ENCODE peak calls at places on chromosomes 11 and 22, in ten cellular contexts. U is CD4-positive, alpha-beta memory T cell; N is adrenal gland; V is neural progenitor cell; S is RWPE1; L is heart right ventricle; M is heart left ventricle; C is testis; J is tibial nerve; O is body of pancreas. A is an unnamed sample.

GRCh38 chr22:43953988-43954771 is 1.1 kb upstream of the SAMM50 start:
- DNase-seq in U (no peak), N (no peak), V (no peak), S (no peak), L (no peak), M (no peak), C (no peak), J (no peak), O (no peak), A (no peak)

GRCh38 chr11:110168404-110168803 is 75.2 kb downstream of the ZC3H12C start:
- DNase-seq in U (no peak), N (no peak), V (no peak), S (no peak), L (no peak), M (no peak), C (no peak), J (no peak), O (no peak), A (no peak)

GRCh38 chr11:2671748-2672147 is 28.0 kb downstream of the KCNQ1OT1 start:
- DNase-seq in U (no peak), N (no peak), V (no peak), S (no peak), L (peak), M (no peak), C (peak), J (no peak), O (no peak), A (no peak)

GRCh38 chr11:27910186-27910941 is 197.6 kb downstream of the KIF18A start:
- DNase-seq in U (no peak), N (no peak), V (no peak), S (no peak), L (no peak), M (no peak), C (no peak), J (no peak), O (no peak), A (no peak)

GRCh38 chr11:116895053-116895757 is 57.8 kb upstream of the APOA1 start:
- DNase-seq in U (no peak), N (no peak), V (peak), S (no peak), L (no peak), M (peak), C (no peak), J (peak), O (peak), A (no peak)

GRCh38 chr11:68345776-68346728 is 33.7 kb downstream of the LRP5 start:
- DNase-seq in U (no peak), N (no peak), V (no peak), S (no peak), L (peak), M (peak), C (no peak), J (no peak), O (no peak), A (no peak)

GRCh38 chr11:19864141-19865120 is 151.8 kb downstream of the NAV2 start:
- DNase-seq in U (no peak), N (no peak), V (peak), S (no peak), L (no peak), M (no peak), C (no peak), J (no peak), O (peak), A (no peak)

GRCh38 chr11:65539401-65540289 is 14.8 kb downstream of the SCYL1 start:
- DNase-seq in U (peak), N (no peak), V (peak), S (peak), L (no peak), M (no peak), C (no peak), J (no peak), O (peak), A (no peak)

GRCh38 chr22:23533328-23533762 is 46.7 kb downstream of the IGLL1 start:
- DNase-seq in U (no peak), N (no peak), V (peak), S (peak), L (no peak), M (no peak), C (no peak), J (no peak), O (no peak), A (no peak)

GRCh38 chr11:107785401-107785800 is 73.2 kb downstream of the SLC35F2 start:
- DNase-seq in U (no peak), N (no peak), V (no peak), S (no peak), L (no peak), M (no peak), C (no peak), J (no peak), O (no peak), A (no peak)

GRCh38 chr22:46185263-46185662 is 34.9 kb downstream of the PPARA start:
- DNase-seq in U (no peak), N (no peak), V (no peak), S (no peak), L (no peak), M (no peak), C (no peak), J (no peak), O (no peak), A (no peak)

GRCh38 chr11:118658372-118659313 is 20.8 kb downstream of the TREH start:
- DNase-seq in U (no peak), N (no peak), V (no peak), S (peak), L (no peak), M (no peak), C (no peak), J (no peak), O (no peak), A (no peak)

GRCh38 chr11:75264356-75264755 is 23.8 kb downstream of the TPBGL start:
- DNase-seq in U (no peak), N (peak), V (peak), S (no peak), L (no peak), M (no peak), C (no peak), J (no peak), O (no peak), A (no peak)

GRCh38 chr22:46092011-46092410 is 58.3 kb upstream of the PPARA start:
- DNase-seq in U (no peak), N (no peak), V (no peak), S (no peak), L (no peak), M (no peak), C (no peak), J (no peak), O (no peak), A (no peak)

GRCh38 chr11:46099973-46100335 is 21.3 kb downstream of the PHF21A start:
- DNase-seq in U (no peak), N (no peak), V (no peak), S (no peak), L (no peak), M (no peak), C (no peak), J (no peak), O (no peak), A (no peak)

GRCh38 chr22:24752091-24752623 is 22.4 kb downstream of the PIWIL3 start:
- DNase-seq in U (no peak), N (no peak), V (no peak), S (no peak), L (no peak), M (no peak), C (no peak), J (no peak), O (no peak), A (no peak)

GRCh38 chr11:10727259-10727851 is 23.7 kb upstream of the CTR9 start:
- DNase-seq in U (no peak), N (no peak), V (no peak), S (no peak), L (no peak), M (no peak), C (no peak), J (no peak), O (no peak), A (no peak)

GRCh38 chr11:9095421-9095820 is 4.0 kb upstream of the SCUBE2 start:
- DNase-seq in U (no peak), N (no peak), V (no peak), S (no peak), L (no peak), M (no peak), C (no peak), J (no peak), O (no peak), A (no peak)

GRCh38 chr22:21623402-21623970 is 6.3 kb downstream of the YDJC start:
- DNase-seq in U (no peak), N (no peak), V (no peak), S (no peak), L (no peak), M (no peak), C (peak), J (no peak), O (no peak), A (peak)

GRCh38 chr11:112292785-112293407 is 32.2 kb upstream of the PLET1 start:
- DNase-seq in U (no peak), N (peak), V (no peak), S (peak), L (no peak), M (no peak), C (no peak), J (no peak), O (no peak), A (no peak)

GRCh38 chr11:102615894-102616432 is 9.2 kb downstream of the MMP20 start:
- DNase-seq in U (no peak), N (no peak), V (no peak), S (no peak), L (no peak), M (no peak), C (no peak), J (no peak), O (no peak), A (no peak)

GRCh38 chr11:11373934-11374333 is 20.9 kb upstream of the CSNK2A3 start:
- DNase-seq in U (no peak), N (no peak), V (peak), S (no peak), L (no peak), M (no peak), C (no peak), J (no peak), O (no peak), A (no peak)

GRCh38 chr11:130358398-130358797 is 43.7 kb upstream of the ZBTB44 start:
- DNase-seq in U (no peak), N (no peak), V (no peak), S (no peak), L (no peak), M (no peak), C (no peak), J (no peak), O (no peak), A (no peak)

DNA sequence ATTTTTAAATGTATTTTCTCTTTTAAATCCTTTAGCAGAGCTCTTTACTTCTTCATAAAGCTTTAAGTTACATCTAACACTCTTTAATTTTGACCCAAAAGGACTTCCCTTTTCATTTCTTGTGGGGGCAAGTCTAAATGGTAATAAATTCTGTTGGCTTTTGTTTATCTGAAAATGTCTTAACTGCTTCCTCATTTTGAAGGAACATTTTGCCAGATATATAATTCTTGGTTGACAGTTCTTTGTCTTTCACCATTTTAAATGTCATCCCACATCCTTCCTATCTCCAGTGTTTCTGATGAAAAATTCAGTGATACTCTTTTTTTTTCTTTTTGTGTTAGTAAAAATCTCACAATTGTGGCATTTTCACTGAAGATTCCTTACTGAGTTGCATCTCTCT is 44.7 kb upstream of the ZBTB44 start:
- DNase-seq in U (no peak), N (no peak), V (no peak), S (no peak), L (no peak), M (no peak), C (no peak), J (no peak), O (no peak), A (no peak)
- H3K27ac ChIP-seq in U (no peak), N (no peak), V (no peak), S (no peak), L (no peak), M (no peak), C (no peak), J (no peak), O (no peak), A (no peak)

GRCh38 chr11:125954945-125955640 is 9.2 kb downstream of the VSIG10L2 start:
- DNase-seq in U (no peak), N (no peak), V (no peak), S (no peak), L (no peak), M (no peak), C (no peak), J (no peak), O (no peak), A (no peak)
- H3K27ac ChIP-seq in U (no peak), N (no peak), V (no peak), S (no peak), L (no peak), M (no peak), C (no peak), J (peak), O (no peak), A (no peak)

GRCh38 chr22:19755722-19756287 is 4.8 kb upstream of the TBX1 start:
- DNase-seq in U (no peak), N (no peak), V (no peak), S (no peak), L (no peak), M (no peak), C (no peak), J (no peak), O (no peak), A (no peak)
- H3K27ac ChIP-seq in U (no peak), N (no peak), V (no peak), S (no peak), L (no peak), M (no peak), C (no peak), J (no peak), O (no peak), A (no peak)

DNA sequence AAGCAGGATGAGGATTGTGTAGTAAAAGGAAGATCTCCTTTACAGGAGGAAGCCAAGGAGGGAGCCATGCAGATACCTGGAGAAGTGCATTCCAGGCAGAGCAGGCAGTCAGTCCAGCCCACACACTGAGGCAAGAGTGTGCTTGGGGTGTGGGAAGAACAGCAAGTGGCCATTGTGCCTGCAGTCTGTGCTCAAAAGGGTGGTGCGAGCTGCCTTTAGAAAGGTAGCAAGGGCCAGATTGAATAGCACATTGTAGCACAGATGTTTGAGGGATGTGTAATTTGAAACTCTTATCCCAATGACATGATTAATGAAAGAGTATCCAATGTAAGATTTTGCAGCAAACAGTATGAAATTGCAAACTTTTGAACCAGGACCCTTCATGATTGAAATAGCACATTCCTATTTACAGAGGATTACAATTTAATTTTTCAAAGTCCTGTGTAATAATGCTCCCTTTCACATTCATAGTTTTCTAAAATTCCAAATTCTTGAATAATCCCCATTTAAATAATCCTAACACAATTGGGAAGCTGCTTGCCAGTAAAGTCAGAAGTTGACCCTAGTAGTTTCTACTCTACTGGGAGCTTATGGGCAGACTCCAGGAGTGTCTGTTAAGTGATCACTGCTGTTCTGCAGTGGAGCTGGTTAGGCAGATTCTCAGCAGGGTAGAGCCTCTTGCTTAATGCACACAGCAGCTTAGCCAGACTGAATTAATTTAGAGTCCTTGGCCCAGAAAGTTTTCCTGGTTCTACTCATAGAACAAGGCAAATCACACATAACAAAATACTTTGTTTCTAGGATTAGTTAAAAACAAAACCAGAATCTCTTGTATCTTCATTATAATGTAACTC is 78.1 kb downstream of the CYB5R2 start:
- DNase-seq in U (no peak), N (no peak), V (peak), S (no peak), L (no peak), M (no peak), C (no peak), J (no peak), O (no peak), A (no peak)
- H3K27ac ChIP-seq in U (no peak), N (no peak), V (peak), S (no peak), L (no peak), M (no peak), C (no peak), J (peak), O (no peak), A (peak)

GRCh38 chr11:104858882-104859735 is 39.2 kb downstream of the CASP12 start:
- DNase-seq in U (no peak), N (no peak), V (no peak), S (no peak), L (no peak), M (no peak), C (no peak), J (no peak), O (no peak), A (no peak)
- H3K27ac ChIP-seq in U (no peak), N (no peak), V (no peak), S (no peak), L (no peak), M (no peak), C (no peak), J (no peak), O (no peak), A (no peak)

DNA sequence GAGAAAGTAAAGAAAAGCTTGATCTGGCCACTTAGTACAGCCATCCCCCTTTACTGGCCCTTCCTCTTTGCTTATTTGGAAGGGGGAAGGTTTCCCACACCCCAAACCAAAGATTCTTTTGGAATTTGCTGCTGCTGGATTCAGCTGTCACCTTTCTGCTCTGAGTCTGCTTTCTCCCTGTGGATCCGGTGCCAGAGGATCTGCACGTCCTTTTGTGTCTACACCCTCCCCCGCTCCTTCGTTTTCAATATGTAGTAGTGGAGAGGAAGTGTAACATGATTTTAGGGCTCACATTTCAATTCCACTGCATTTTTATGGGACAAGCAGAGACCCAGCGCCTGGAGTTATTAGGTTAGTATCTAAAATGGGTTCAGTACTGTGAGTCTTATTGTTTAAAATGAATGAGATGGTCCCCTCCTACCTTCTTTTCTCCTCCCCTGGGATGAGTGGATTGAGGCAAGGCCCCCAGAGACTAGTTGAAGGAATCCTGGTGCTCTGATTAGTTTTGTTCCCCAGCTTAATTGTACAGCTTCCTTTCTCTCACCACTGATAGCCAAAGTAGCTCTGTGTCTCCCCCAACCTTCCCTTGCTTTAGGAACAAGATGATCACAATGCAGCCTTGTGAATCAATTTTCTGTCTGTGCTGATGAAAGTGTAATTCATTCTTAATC is 30.5 kb upstream of the CABP7 start:
- DNase-seq in U (no peak), N (no peak), V (peak), S (no peak), L (no peak), M (no peak), C (no peak), J (no peak), O (no peak), A (no peak)
- H3K27ac ChIP-seq in U (no peak), N (no peak), V (peak), S (no peak), L (no peak), M (no peak), C (no peak), J (no peak), O (no peak), A (no peak)

GRCh38 chr22:18968011-18968749 is 32.1 kb upstream of the PRODH start:
- DNase-seq in U (no peak), N (no peak), V (peak), S (no peak), L (peak), M (peak), C (peak), J (no peak), O (peak), A (no peak)
- H3K27ac ChIP-seq in U (no peak), N (no peak), V (no peak), S (no peak), L (no peak), M (no peak), C (no peak), J (no peak), O (peak), A (no peak)

DNA sequence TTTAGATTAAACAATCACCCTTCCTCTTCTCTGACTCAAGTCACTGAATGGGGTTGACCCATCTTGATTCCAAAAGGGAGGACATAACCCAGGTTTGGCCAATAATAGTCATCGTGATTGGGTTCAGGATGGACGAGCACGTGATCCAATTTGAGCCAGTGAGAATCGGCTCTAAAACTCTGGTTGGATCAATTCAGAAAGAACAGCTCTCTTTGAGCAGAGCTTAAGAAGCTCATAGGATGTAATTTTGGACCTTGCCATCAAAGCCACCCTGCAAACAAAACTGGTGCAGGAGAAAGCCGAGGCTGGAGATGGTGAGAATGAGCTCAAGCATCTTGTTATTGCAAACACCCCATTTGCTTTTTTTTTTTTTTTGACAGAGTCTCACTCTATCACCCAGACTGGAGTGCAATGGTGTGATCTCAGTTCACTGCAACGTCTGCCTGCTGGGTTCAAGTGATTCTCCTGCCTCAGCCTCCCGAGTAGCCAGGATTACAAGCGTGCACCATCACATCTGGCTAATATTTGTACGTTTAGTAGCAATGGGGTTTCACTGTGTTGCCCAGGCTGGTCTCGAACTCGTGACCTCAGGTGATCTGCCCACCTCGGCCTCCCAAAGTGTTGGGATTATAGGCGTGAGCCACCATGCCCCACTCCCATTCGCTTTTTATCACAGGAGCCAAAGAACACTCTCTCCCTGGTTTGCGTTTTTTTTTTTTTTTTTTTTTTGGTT is 13.9 kb upstream of the MIAT start:
- DNase-seq in U (no peak), N (no peak), V (no peak), S (no peak), L (no peak), M (no peak), C (no peak), J (no peak), O (no peak), A (no peak)
- H3K27ac ChIP-seq in U (peak), N (no peak), V (peak), S (no peak), L (peak), M (peak), C (no peak), J (no peak), O (no peak), A (no peak)